ENCODE peak calls at places on chromosomes 16 and 17, in nine cellular contexts. V is choroid plexus epithelial cell, C is dorsolateral prefrontal cortex, E is GM10248, M is GM13977, O is fibroblast of pulmonary artery, W is adrenal gland, A is upper lobe of right lung, B is heart left ventricle. H is an unnamed sample.

GRCh38 chr16:71954699-71955195 is 45.5 kb downstream of the PKD1L3 start:
- DNase-seq in V (no peak), C (no peak), E (no peak), M (no peak), O (no peak), W (no peak), A (no peak), B (no peak), H (peak)

GRCh38 chr17:40560592-40561293 is 4.5 kb downstream of the CCR7 start:
- DNase-seq in V (peak), C (no peak), E (peak), M (peak), O (peak), W (peak), A (peak), B (no peak), H (peak)

GRCh38 chr17:78304549-78305037 is 55.3 kb downstream of the SOCS3 start:
- DNase-seq in V (no peak), C (no peak), E (no peak), M (no peak), O (no peak), W (no peak), A (no peak), B (peak), H (no peak)

GRCh38 chr17:4900231-4901107 is 1.1 kb downstream of the C17orf107 start:
- DNase-seq in V (no peak), C (no peak), E (no peak), M (no peak), O (no peak), W (no peak), A (peak), B (no peak), H (no peak)

GRCh38 chr16:46800494-46800893 is 30.5 kb downstream of the C16orf87 start:
- DNase-seq in V (no peak), C (no peak), E (no peak), M (no peak), O (no peak), W (no peak), A (no peak), B (no peak), H (no peak)

GRCh38 chr16:58487566-58488351 is 12.2 kb upstream of the NDRG4 start:
- DNase-seq in V (peak), C (peak), E (peak), M (peak), O (peak), W (peak), A (peak), B (peak), H (peak)

GRCh38 chr16:29824589-29825144 is 4.4 kb downstream of the MVP start:
- DNase-seq in V (peak), C (no peak), E (no peak), M (no peak), O (peak), W (peak), A (no peak), B (no peak), H (no peak)

GRCh38 chr17:281365-281999 is 71.1 kb downstream of the RPH3AL start:
- DNase-seq in V (no peak), C (no peak), E (no peak), M (no peak), O (no peak), W (peak), A (peak), B (peak), H (no peak)

GRCh38 chr16:76539609-76540008 is 262.4 kb downstream of the CNTNAP4 start:
- DNase-seq in V (no peak), C (no peak), E (no peak), M (no peak), O (no peak), W (no peak), A (no peak), B (no peak), H (no peak)

GRCh38 chr17:70604854-70605253 is 435.5 kb downstream of the KCNJ2 start:
- DNase-seq in V (no peak), C (no peak), E (no peak), M (no peak), O (no peak), W (no peak), A (no peak), B (no peak), H (no peak)

GRCh38 chr17:66545918-66546317 is 243.5 kb downstream of the PRKCA start:
- DNase-seq in V (no peak), C (no peak), E (no peak), M (no peak), O (no peak), W (no peak), A (no peak), B (no peak), H (no peak)

GRCh38 chr16:13969711-13970110 is 49.8 kb downstream of the ERCC4 start:
- DNase-seq in V (no peak), C (no peak), E (no peak), M (no peak), O (no peak), W (no peak), A (no peak), B (no peak), H (no peak)

GRCh38 chr16:13970708-13971422 is 50.9 kb downstream of the ERCC4 start:
- DNase-seq in V (no peak), C (no peak), E (no peak), M (no peak), O (no peak), W (no peak), A (no peak), B (no peak), H (no peak)

GRCh38 chr16:13973321-13974023 is 53.5 kb downstream of the ERCC4 start:
- DNase-seq in V (no peak), C (no peak), E (no peak), M (no peak), O (no peak), W (peak), A (no peak), B (no peak), H (no peak)

GRCh38 chr16:13968835-13969234 is 48.9 kb downstream of the ERCC4 start:
- DNase-seq in V (no peak), C (no peak), E (no peak), M (no peak), O (no peak), W (no peak), A (no peak), B (no peak), H (no peak)
- TF ChIP-seq CTCF in V (no peak), C (no peak), E (no peak), M (no peak), O (no peak), W (no peak), A (no peak), B (no peak), H (no peak)

GRCh38 chr17:74737299-74738050 is 419 bp downstream of the RAB37 start:
- DNase-seq in V (no peak), C (no peak), E (peak), M (peak), O (peak), W (no peak), A (no peak), B (peak), H (peak)
- TF ChIP-seq CTCF in V (peak), C (no peak), E (peak), M (peak), O (peak), W (no peak), A (peak), B (peak), H (peak)

GRCh38 chr17:11742891-11743290 is 144.6 kb downstream of the DNAH9 start:
- DNase-seq in V (no peak), C (no peak), E (no peak), M (no peak), O (no peak), W (no peak), A (no peak), B (no peak), H (no peak)
- TF ChIP-seq CTCF in V (no peak), C (no peak), E (no peak), M (no peak), O (no peak), W (no peak), A (no peak), B (no peak), H (no peak)

GRCh38 chr17:10875411-10875810 is 37.5 kb upstream of the PIRT start:
- DNase-seq in V (no peak), C (no peak), E (peak), M (peak), O (peak), W (no peak), A (no peak), B (no peak), H (peak)

GRCh38 chr17:10875984-10876555 is 38.2 kb upstream of the PIRT start:
- DNase-seq in V (peak), C (peak), E (peak), M (peak), O (peak), W (peak), A (peak), B (peak), H (peak)

GRCh38 chr17:10881959-10882358 is 44.1 kb upstream of the PIRT start:
- DNase-seq in V (no peak), C (no peak), E (no peak), M (no peak), O (no peak), W (no peak), A (no peak), B (no peak), H (no peak)

GRCh38 chr17:10879110-10879509 is 41.2 kb upstream of the PIRT start:
- DNase-seq in V (peak), C (no peak), E (no peak), M (no peak), O (peak), W (no peak), A (no peak), B (peak), H (no peak)
- TF ChIP-seq CTCF in V (no peak), C (peak), E (no peak), M (peak), O (no peak), W (no peak), A (peak), B (no peak), H (no peak)

DNA sequence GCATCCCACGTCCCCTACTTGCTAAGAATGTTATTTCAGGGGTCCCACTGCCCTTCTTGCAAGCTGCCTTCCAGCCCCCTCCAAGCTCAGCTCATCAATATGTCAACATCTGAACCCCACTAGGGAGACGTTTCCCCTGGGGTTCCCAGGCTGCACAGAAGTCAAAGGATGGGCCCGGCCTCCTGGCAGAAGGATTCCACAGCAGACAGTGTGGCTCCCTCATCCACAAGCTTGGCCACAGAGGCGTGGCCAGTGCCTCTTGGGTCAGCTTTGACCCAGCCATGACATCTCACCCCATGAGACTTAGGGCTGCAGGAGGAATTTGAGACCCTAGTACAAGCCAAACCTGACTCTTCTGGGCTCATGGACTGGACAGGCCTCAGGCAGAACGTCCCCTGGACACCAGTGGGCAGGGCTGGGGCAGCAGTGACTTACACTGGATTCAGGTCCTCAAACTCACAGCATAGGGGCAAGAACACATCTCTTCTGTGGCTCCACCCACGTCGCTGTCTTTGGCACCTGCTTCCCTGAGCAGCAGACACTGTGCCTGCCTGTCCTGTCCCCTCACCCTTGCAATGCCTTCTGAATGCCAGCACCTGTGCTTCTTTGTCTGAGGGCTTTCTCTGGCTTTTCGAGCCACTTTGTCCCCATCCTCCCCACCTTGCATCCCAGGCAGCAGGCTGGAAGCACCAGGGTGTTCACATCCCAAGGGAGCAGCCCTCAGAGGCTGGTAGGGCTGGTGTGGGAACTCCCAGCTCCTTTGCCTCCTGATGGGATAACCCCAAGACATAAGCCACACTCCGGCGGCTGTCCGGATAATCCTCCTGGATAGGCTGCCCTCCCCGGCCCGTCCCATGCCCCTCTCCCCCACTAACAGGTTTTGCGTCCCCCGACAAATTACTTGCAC is 56.0 kb upstream of the ENPP7 start:
- DNase-seq in V (no peak), C (no peak), E (no peak), M (no peak), O (no peak), W (no peak), A (peak), B (no peak), H (no peak)
- TF ChIP-seq CTCF in V (no peak), C (no peak), E (no peak), M (no peak), O (no peak), W (no peak), A (no peak), B (no peak), H (no peak)

GRCh38 chr17:44915727-44916058 is 393 bp upstream of the GFAP start:
- DNase-seq in V (no peak), C (no peak), E (no peak), M (no peak), O (no peak), W (no peak), A (peak), B (no peak), H (no peak)

GRCh38 chr17:44916059-44916780 is 920 bp upstream of the GFAP start:
- DNase-seq in V (no peak), C (peak), E (no peak), M (no peak), O (peak), W (no peak), A (peak), B (no peak), H (no peak)

GRCh38 chr17:44917456-44917855 is 2.2 kb upstream of the GFAP start:
- DNase-seq in V (no peak), C (peak), E (no peak), M (no peak), O (no peak), W (no peak), A (peak), B (no peak), H (no peak)

GRCh38 chr17:44918006-44918405 is 2.7 kb upstream of the GFAP start:
- DNase-seq in V (no peak), C (no peak), E (no peak), M (no peak), O (no peak), W (no peak), A (peak), B (no peak), H (no peak)

GRCh38 chr17:44916781-44917241 is 1.5 kb upstream of the GFAP start:
- DNase-seq in V (no peak), C (peak), E (no peak), M (no peak), O (peak), W (peak), A (peak), B (peak), H (no peak)
- TF ChIP-seq CTCF in V (no peak), C (no peak), E (no peak), M (no peak), O (peak), W (no peak), A (no peak), B (no peak), H (no peak)